ENCODE peak calls at places on chromosomes 3 and 15, in eight cellular contexts. One of them, this sample, is unnamed.

GRCh38 chr15:100229181-100230163 is 112.3 kb downstream of the ADAMTS17 start:
- DNase-seq in T-helper 9 cell: peak
- DNase-seq in Ammon's horn: no peak
- DNase-seq in activated T-helper 2 cell treated with anti-CD3 and anti-CD28 coated beads, Interferon-gamma antibody, Interleukin-2, Interleukin-4, amounts not matched to agents 10 μg/mL and 5 μg/mL and 100 μg/mL, durations not matched to agents 14 hours and 24 hours and 36 hours: no peak
- DNase-seq in endothelial cell: no peak
- DNase-seq in stimulated activated CD4-positive, alpha-beta T cell treated with anti-CD3 and anti-CD28 coated beads, Interleukin-12 subunit alpha, Interleukin-12 subunit beta, amount 100 ng/mL, for 4 hours: no peak
- DNase-seq in EL: no peak
- DNase-seq in GM23338: no peak
- DNase-seq in this sample: no peak

GRCh38 chr3:128322030-128323022 is 144.4 kb downstream of the DNAJB8 start:
- DNase-seq in stimulated activated CD4-positive, alpha-beta T cell treated with anti-CD3 and anti-CD28 coated beads, Interleukin-12 subunit alpha, Interleukin-12 subunit beta, amount 100 ng/mL, for 4 hours: peak
- DNase-seq in T-helper 9 cell: peak
- DNase-seq in GM23338: peak
- DNase-seq in Ammon's horn: peak
- DNase-seq in EL: peak
- DNase-seq in activated T-helper 2 cell treated with anti-CD3 and anti-CD28 coated beads, Interferon-gamma antibody, Interleukin-2, Interleukin-4, amounts not matched to agents 10 μg/mL and 5 μg/mL and 100 μg/mL, durations not matched to agents 14 hours and 24 hours and 36 hours: peak
- DNase-seq in endothelial cell: peak
- DNase-seq in this sample: peak

GRCh38 chr3:69763976-69764851 is 24.9 kb downstream of the MITF start:
- DNase-seq in stimulated activated CD4-positive, alpha-beta T cell treated with anti-CD3 and anti-CD28 coated beads, Interleukin-12 subunit alpha, Interleukin-12 subunit beta, amount 100 ng/mL, for 4 hours: no peak
- DNase-seq in endothelial cell: no peak
- DNase-seq in T-helper 9 cell: no peak
- DNase-seq in GM23338: no peak
- DNase-seq in Ammon's horn: no peak
- DNase-seq in activated T-helper 2 cell treated with anti-CD3 and anti-CD28 coated beads, Interferon-gamma antibody, Interleukin-2, Interleukin-4, amounts not matched to agents 10 μg/mL and 5 μg/mL and 100 μg/mL, durations not matched to agents 14 hours and 24 hours and 36 hours: no peak
- DNase-seq in EL: no peak
- DNase-seq in this sample: no peak

GRCh38 chr3:192933779-192934456 is 16.3 kb upstream of the MB21D2 start:
- DNase-seq in T-helper 9 cell: no peak
- DNase-seq in EL: peak
- DNase-seq in activated T-helper 2 cell treated with anti-CD3 and anti-CD28 coated beads, Interferon-gamma antibody, Interleukin-2, Interleukin-4, amounts not matched to agents 10 μg/mL and 5 μg/mL and 100 μg/mL, durations not matched to agents 14 hours and 24 hours and 36 hours: no peak
- DNase-seq in GM23338: no peak
- DNase-seq in endothelial cell: no peak
- DNase-seq in stimulated activated CD4-positive, alpha-beta T cell treated with anti-CD3 and anti-CD28 coated beads, Interleukin-12 subunit alpha, Interleukin-12 subunit beta, amount 100 ng/mL, for 4 hours: no peak
- DNase-seq in Ammon's horn: no peak
- DNase-seq in this sample: no peak

GRCh38 chr3:12990781-12991480 is 82.3 kb downstream of the IQSEC1 start:
- DNase-seq in activated T-helper 2 cell treated with anti-CD3 and anti-CD28 coated beads, Interferon-gamma antibody, Interleukin-2, Interleukin-4, amounts not matched to agents 10 μg/mL and 5 μg/mL and 100 μg/mL, durations not matched to agents 14 hours and 24 hours and 36 hours: no peak
- DNase-seq in endothelial cell: no peak
- DNase-seq in EL: peak
- DNase-seq in Ammon's horn: no peak
- DNase-seq in stimulated activated CD4-positive, alpha-beta T cell treated with anti-CD3 and anti-CD28 coated beads, Interleukin-12 subunit alpha, Interleukin-12 subunit beta, amount 100 ng/mL, for 4 hours: no peak
- DNase-seq in T-helper 9 cell: no peak
- DNase-seq in GM23338: no peak
- DNase-seq in this sample: no peak

GRCh38 chr15:89419370-89419984 is 76.9 kb downstream of the RHCG start:
- DNase-seq in EL: peak
- DNase-seq in Ammon's horn: no peak
- DNase-seq in activated T-helper 2 cell treated with anti-CD3 and anti-CD28 coated beads, Interferon-gamma antibody, Interleukin-2, Interleukin-4, amounts not matched to agents 10 μg/mL and 5 μg/mL and 100 μg/mL, durations not matched to agents 14 hours and 24 hours and 36 hours: no peak
- DNase-seq in endothelial cell: peak
- DNase-seq in stimulated activated CD4-positive, alpha-beta T cell treated with anti-CD3 and anti-CD28 coated beads, Interleukin-12 subunit alpha, Interleukin-12 subunit beta, amount 100 ng/mL, for 4 hours: no peak
- DNase-seq in T-helper 9 cell: no peak
- DNase-seq in GM23338: peak
- DNase-seq in this sample: no peak

GRCh38 chr15:95929232-95929846 is 401.2 kb upstream of the NR2F2 start:
- DNase-seq in EL: no peak
- DNase-seq in T-helper 9 cell: no peak
- DNase-seq in stimulated activated CD4-positive, alpha-beta T cell treated with anti-CD3 and anti-CD28 coated beads, Interleukin-12 subunit alpha, Interleukin-12 subunit beta, amount 100 ng/mL, for 4 hours: no peak
- DNase-seq in Ammon's horn: no peak
- DNase-seq in GM23338: no peak
- DNase-seq in endothelial cell: no peak
- DNase-seq in activated T-helper 2 cell treated with anti-CD3 and anti-CD28 coated beads, Interferon-gamma antibody, Interleukin-2, Interleukin-4, amounts not matched to agents 10 μg/mL and 5 μg/mL and 100 μg/mL, durations not matched to agents 14 hours and 24 hours and 36 hours: peak
- DNase-seq in this sample: no peak

GRCh38 chr3:175129571-175129970 is 270.4 kb downstream of the NAALADL2 start:
- DNase-seq in GM23338: no peak
- DNase-seq in endothelial cell: no peak
- DNase-seq in activated T-helper 2 cell treated with anti-CD3 and anti-CD28 coated beads, Interferon-gamma antibody, Interleukin-2, Interleukin-4, amounts not matched to agents 10 μg/mL and 5 μg/mL and 100 μg/mL, durations not matched to agents 14 hours and 24 hours and 36 hours: no peak
- DNase-seq in T-helper 9 cell: no peak
- DNase-seq in EL: no peak
- DNase-seq in stimulated activated CD4-positive, alpha-beta T cell treated with anti-CD3 and anti-CD28 coated beads, Interleukin-12 subunit alpha, Interleukin-12 subunit beta, amount 100 ng/mL, for 4 hours: no peak
- DNase-seq in Ammon's horn: no peak
- DNase-seq in this sample: no peak

GRCh38 chr3:72384602-72385001 is 463.6 kb downstream of the SHQ1 start:
- DNase-seq in T-helper 9 cell: no peak
- DNase-seq in endothelial cell: no peak
- DNase-seq in activated T-helper 2 cell treated with anti-CD3 and anti-CD28 coated beads, Interferon-gamma antibody, Interleukin-2, Interleukin-4, amounts not matched to agents 10 μg/mL and 5 μg/mL and 100 μg/mL, durations not matched to agents 14 hours and 24 hours and 36 hours: no peak
- DNase-seq in stimulated activated CD4-positive, alpha-beta T cell treated with anti-CD3 and anti-CD28 coated beads, Interleukin-12 subunit alpha, Interleukin-12 subunit beta, amount 100 ng/mL, for 4 hours: no peak
- DNase-seq in GM23338: no peak
- DNase-seq in Ammon's horn: no peak
- DNase-seq in EL: no peak
- DNase-seq in this sample: no peak

GRCh38 chr15:101424984-101425383 is 64.5 kb downstream of the PCSK6 start:
- DNase-seq in GM23338: no peak
- DNase-seq in activated T-helper 2 cell treated with anti-CD3 and anti-CD28 coated beads, Interferon-gamma antibody, Interleukin-2, Interleukin-4, amounts not matched to agents 10 μg/mL and 5 μg/mL and 100 μg/mL, durations not matched to agents 14 hours and 24 hours and 36 hours: no peak
- DNase-seq in stimulated activated CD4-positive, alpha-beta T cell treated with anti-CD3 and anti-CD28 coated beads, Interleukin-12 subunit alpha, Interleukin-12 subunit beta, amount 100 ng/mL, for 4 hours: no peak
- DNase-seq in T-helper 9 cell: no peak
- DNase-seq in Ammon's horn: no peak
- DNase-seq in EL: no peak
- DNase-seq in endothelial cell: no peak
- DNase-seq in this sample: no peak

GRCh38 chr3:11548721-11549131 is 95.0 kb downstream of the VGLL4 start:
- DNase-seq in GM23338: no peak
- DNase-seq in T-helper 9 cell: no peak
- DNase-seq in endothelial cell: no peak
- DNase-seq in activated T-helper 2 cell treated with anti-CD3 and anti-CD28 coated beads, Interferon-gamma antibody, Interleukin-2, Interleukin-4, amounts not matched to agents 10 μg/mL and 5 μg/mL and 100 μg/mL, durations not matched to agents 14 hours and 24 hours and 36 hours: no peak
- DNase-seq in EL: peak
- DNase-seq in stimulated activated CD4-positive, alpha-beta T cell treated with anti-CD3 and anti-CD28 coated beads, Interleukin-12 subunit alpha, Interleukin-12 subunit beta, amount 100 ng/mL, for 4 hours: no peak
- DNase-seq in Ammon's horn: no peak
- DNase-seq in this sample: no peak

GRCh38 chr3:172078721-172079120 is 39.3 kb downstream of the FNDC3B start:
- DNase-seq in EL: no peak
- DNase-seq in Ammon's horn: no peak
- DNase-seq in GM23338: no peak
- DNase-seq in T-helper 9 cell: no peak
- DNase-seq in endothelial cell: no peak
- DNase-seq in stimulated activated CD4-positive, alpha-beta T cell treated with anti-CD3 and anti-CD28 coated beads, Interleukin-12 subunit alpha, Interleukin-12 subunit beta, amount 100 ng/mL, for 4 hours: no peak
- DNase-seq in activated T-helper 2 cell treated with anti-CD3 and anti-CD28 coated beads, Interferon-gamma antibody, Interleukin-2, Interleukin-4, amounts not matched to agents 10 μg/mL and 5 μg/mL and 100 μg/mL, durations not matched to agents 14 hours and 24 hours and 36 hours: no peak
- DNase-seq in this sample: no peak

GRCh38 chr3:182364723-182365650 is 428.3 kb upstream of the ATP11B start:
- DNase-seq in T-helper 9 cell: no peak
- DNase-seq in endothelial cell: no peak
- DNase-seq in GM23338: no peak
- DNase-seq in EL: no peak
- DNase-seq in Ammon's horn: peak
- DNase-seq in activated T-helper 2 cell treated with anti-CD3 and anti-CD28 coated beads, Interferon-gamma antibody, Interleukin-2, Interleukin-4, amounts not matched to agents 10 μg/mL and 5 μg/mL and 100 μg/mL, durations not matched to agents 14 hours and 24 hours and 36 hours: no peak
- DNase-seq in stimulated activated CD4-positive, alpha-beta T cell treated with anti-CD3 and anti-CD28 coated beads, Interleukin-12 subunit alpha, Interleukin-12 subunit beta, amount 100 ng/mL, for 4 hours: no peak
- DNase-seq in this sample: no peak

GRCh38 chr3:183386651-183387050 is 41.8 kb downstream of the MCF2L2 start:
- DNase-seq in GM23338: no peak
- DNase-seq in T-helper 9 cell: no peak
- DNase-seq in EL: no peak
- DNase-seq in stimulated activated CD4-positive, alpha-beta T cell treated with anti-CD3 and anti-CD28 coated beads, Interleukin-12 subunit alpha, Interleukin-12 subunit beta, amount 100 ng/mL, for 4 hours: no peak
- DNase-seq in Ammon's horn: peak
- DNase-seq in endothelial cell: no peak
- DNase-seq in activated T-helper 2 cell treated with anti-CD3 and anti-CD28 coated beads, Interferon-gamma antibody, Interleukin-2, Interleukin-4, amounts not matched to agents 10 μg/mL and 5 μg/mL and 100 μg/mL, durations not matched to agents 14 hours and 24 hours and 36 hours: no peak
- DNase-seq in this sample: no peak

This sample was measured in lower lobe of right lung.